ENCODE peak calls at places on chromosomes 11 and 22, in six cellular contexts. D, W, P, C, O and T are unnamed samples.

GRCh38 chr11:44309483-44310197 is at the start of gene ALX4:
- DNase-seq in D (peak; percentile 43), W (no peak), P (no peak), C (no peak), O (peak; percentile 77), T (no peak)

GRCh38 chr22:20646906-20647305 is 127.0 kb upstream of the SERPIND1 start:
- DNase-seq in D (no peak), W (no peak), P (no peak), C (no peak), O (no peak), T (no peak)

GRCh38 chr11:96111308-96111707 is 187.4 kb upstream of the MTMR2 start:
- DNase-seq in D (no peak), W (no peak), P (no peak), C (no peak), O (no peak), T (no peak)

GRCh38 chr11:88475991-88476418 is 138.5 kb upstream of the CTSC start:
- DNase-seq in D (no peak), W (no peak), P (no peak), C (no peak), O (no peak), T (no peak)

GRCh38 chr11:112770487-112770886 is 190.7 kb upstream of the NCAM1 start:
- DNase-seq in D (no peak), W (peak; percentile 71), P (no peak), C (no peak), O (no peak), T (no peak)

GRCh38 chr11:2816517-2816916 is 69.1 kb downstream of the CDKN1C start:
- DNase-seq in D (no peak), W (no peak), P (no peak), C (no peak), O (no peak), T (no peak)

GRCh38 chr11:65186701-65187100 is 5.0 kb downstream of the CAPN1 start:
- DNase-seq in D (no peak), W (no peak), P (no peak), C (no peak), O (no peak), T (no peak)

GRCh38 chr11:131612576-131612975 is 242.2 kb downstream of the NTM start:
- DNase-seq in D (no peak), W (no peak), P (peak; percentile 50), C (no peak), O (no peak), T (no peak)

GRCh38 chr11:90704510-90704909 is 481.7 kb upstream of the CHORDC1 start:
- DNase-seq in D (no peak), W (no peak), P (no peak), C (no peak), O (no peak), T (no peak)

GRCh38 chr11:92397356-92397755 is 172.7 kb downstream of the FAT3 start:
- DNase-seq in D (no peak), W (no peak), P (no peak), C (no peak), O (no peak), T (no peak)

GRCh38 chr11:47378011-47378835 is at the start of gene SPI1:
- DNase-seq in D (no peak), W (peak; percentile 50), P (peak; percentile 80), C (no peak), O (no peak), T (no peak)

GRCh38 chr11:118058311-118059230 is 18.3 kb upstream of the TMPRSS4 start:
- DNase-seq in D (no peak), W (no peak), P (no peak), C (no peak), O (no peak), T (no peak)

GRCh38 chr11:84865791-84866535 is 761.2 kb downstream of the DLG2 start:
- DNase-seq in D (no peak), W (no peak), P (no peak), C (no peak), O (no peak), T (no peak)

GRCh38 chr11:7576671-7577225 is 62.9 kb downstream of the PPFIBP2 start:
- DNase-seq in D (no peak), W (peak; percentile 39), P (no peak), C (no peak), O (no peak), T (no peak)

GRCh38 chr11:118820412-118821357 is 29.7 kb upstream of the DDX6 start:
- DNase-seq in D (peak; percentile 43), W (peak; percentile 81), P (peak; percentile 76), C (no peak), O (peak; percentile 52), T (peak; percentile 47)

GRCh38 chr11:76589945-76590630 is 80.5 kb downstream of the LRRC32 start:
- DNase-seq in D (no peak), W (no peak), P (no peak), C (no peak), O (no peak), T (no peak)

GRCh38 chr11:63915961-63916836 is 765 bp downstream of the RCOR2 start:
- DNase-seq in D (no peak), W (peak; percentile 62), P (no peak), C (peak; percentile 70), O (peak; percentile 99), T (no peak)

GRCh38 chr11:85170184-85170583 is 457.0 kb downstream of the DLG2 start:
- DNase-seq in D (peak; percentile 83), W (no peak), P (no peak), C (peak; percentile 10), O (no peak), T (peak; percentile 10)

GRCh38 chr11:59689015-59689414 is 20.2 kb upstream of the PATL1 start:
- DNase-seq in D (no peak), W (no peak), P (no peak), C (no peak), O (no peak), T (no peak)

GRCh38 chr11:61110255-61111059 is 8.2 kb downstream of the CD5 start:
- DNase-seq in D (no peak), W (no peak), P (no peak), C (no peak), O (no peak), T (no peak)

GRCh38 chr11:128394436-128395089 is 192.8 kb downstream of the ETS1 start:
- DNase-seq in D (no peak), W (no peak), P (no peak), C (no peak), O (no peak), T (no peak)

GRCh38 chr22:48218889-48219420 is 1456.5 kb downstream of the TBC1D22A start:
- DNase-seq in D (no peak), W (no peak), P (no peak), C (no peak), O (peak; percentile 44), T (no peak)

GRCh38 chr11:45165806-45166603 is 19.6 kb downstream of the PRDM11 start:
- DNase-seq in D (no peak), W (no peak), P (no peak), C (no peak), O (no peak), T (no peak)

GRCh38 chr11:86738615-86739014 is 61.7 kb upstream of the PRSS23 start:
- DNase-seq in D (no peak), W (no peak), P (no peak), C (no peak), O (no peak), T (no peak)
- H3K27ac ChIP-seq in D (no peak overlapping the region), W (no peak overlapping the region), P (no peak overlapping the region), C (peak overlapping the region; percentile 88), O (no peak overlapping the region), T (no peak overlapping the region)

GRCh38 chr11:19365743-19366410 is 125.1 kb upstream of the E2F8 start:
- DNase-seq in D (no peak), W (no peak), P (no peak), C (no peak), O (no peak), T (no peak)

GRCh38 chr11:19368726-19369364 is 128.1 kb upstream of the E2F8 start:
- DNase-seq in D (no peak), W (no peak), P (no peak), C (no peak), O (no peak), T (no peak)

GRCh38 chr11:19372381-19372780 is 131.6 kb upstream of the E2F8 start:
- DNase-seq in D (no peak), W (no peak), P (no peak), C (no peak), O (no peak), T (no peak)

GRCh38 chr11:19370100-19370861 is 129.5 kb upstream of the E2F8 start:
- DNase-seq in D (peak; percentile 62), W (peak; percentile 66), P (peak; percentile 90), C (no peak), O (no peak), T (peak; percentile 81)

GRCh38 chr11:19367051-19367709 is 126.4 kb upstream of the E2F8 start:
- DNase-seq in D (no peak), W (peak; percentile 37), P (peak; percentile 82), C (no peak), O (no peak), T (no peak)
- TF ChIP-seq CTCF in D (no peak), W (no peak), P (no peak), C (no peak), O (no peak), T (no peak)

GRCh38 chr11:1576825-1577224 is 4.8 kb upstream of the DUSP8 start:
- DNase-seq in D (peak; percentile 58), W (no peak), P (no peak), C (no peak), O (no peak), T (no peak)

GRCh38 chr11:1573847-1574255 is 1.8 kb upstream of the DUSP8 start:
- DNase-seq in D (peak; percentile 23), W (no peak), P (no peak), C (no peak), O (peak; percentile 83), T (no peak)

GRCh38 chr11:1573077-1573846 is 1.2 kb upstream of the DUSP8 start:
- DNase-seq in D (no peak), W (no peak), P (no peak), C (no peak), O (peak; percentile 71), T (no peak)

GRCh38 chr11:1572200-1573076 is at the start of gene DUSP8:
- DNase-seq in D (peak; percentile 83), W (peak; percentile 93), P (peak; percentile 92), C (peak; percentile 87), O (peak; percentile 88), T (peak; percentile 96)

GRCh38 chr11:1574256-1575242 is 2.5 kb upstream of the DUSP8 start:
- DNase-seq in D (peak; percentile 24), W (no peak), P (no peak), C (peak; percentile 68), O (peak; percentile 85), T (peak; percentile 51)
- H3K27ac ChIP-seq in D (no peak overlapping the region), W (peak overlapping the region; percentile 91), P (peak overlapping the region; percentile 93), C (peak overlapping the region; percentile 89), O (no peak overlapping the region), T (peak overlapping the region; percentile 13)

DNA sequence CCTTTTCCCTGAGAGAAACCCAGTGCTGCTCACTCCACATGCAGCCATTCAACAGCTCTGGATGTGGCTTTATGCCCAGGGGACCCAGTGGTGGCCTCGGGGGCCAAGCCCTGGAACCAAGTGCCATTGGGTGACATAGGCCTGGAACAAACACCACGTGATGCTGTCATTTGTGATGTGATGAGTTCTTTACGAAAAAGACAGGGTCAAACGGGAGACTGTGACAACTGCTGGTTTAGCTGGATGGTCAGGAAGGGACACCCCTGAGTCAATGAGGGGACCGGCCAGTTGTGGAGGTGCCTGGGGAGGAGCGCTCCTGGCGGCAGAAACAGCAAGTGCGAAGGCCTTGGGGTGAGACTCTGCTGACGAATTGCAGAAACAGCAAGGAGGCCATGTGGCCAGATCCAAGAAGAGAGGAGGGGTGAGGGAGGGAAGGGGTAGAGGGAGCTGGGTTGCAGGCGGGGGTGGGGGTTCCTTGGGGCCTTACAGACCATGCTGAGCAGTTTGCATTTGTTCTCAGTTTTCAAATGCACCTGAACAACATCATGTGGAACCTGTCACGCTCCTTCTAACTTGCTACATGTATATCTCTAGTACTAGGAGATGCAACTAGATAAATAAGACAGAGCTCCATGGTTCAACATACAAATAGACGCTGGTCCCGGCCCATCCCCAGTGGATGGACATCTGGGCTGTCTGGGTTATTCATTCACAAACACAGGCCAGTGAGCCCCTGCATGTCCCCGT is 56.1 kb downstream of the IGLL5 start:
- DNase-seq in D (no peak), W (no peak), P (peak; percentile 56), C (no peak), O (peak; percentile 45), T (no peak)
- TF ChIP-seq CTCF in D (no peak), W (no peak), P (no peak), C (no peak), O (peak; percentile 23), T (no peak)